ENCODE peak calls at places on chromosome 19, in eight cellular contexts. P, D, N, Z, M, K, V and E are unnamed samples.

GRCh38 chr19:33194884-33195710 is 967 bp downstream of the LRP3 start:
- DNase-seq in P (peak; percentile 35), D (no peak), N (peak; percentile 13), Z (no peak), M (peak; percentile 47), K (no peak), V (peak; percentile 34), E (no peak)

GRCh38 chr19:43526884-43527859 is at the start of gene ETHE1:
- DNase-seq in P (peak; percentile 85), D (peak; percentile 59), N (peak; percentile 54), Z (peak; percentile 81), M (peak; percentile 88), K (no peak), V (peak; percentile 84), E (no peak)

GRCh38 chr19:51022526-51022925 is 3.0 kb upstream of the KLK10 start:
- DNase-seq in P (no peak), D (no peak), N (no peak), Z (no peak), M (no peak), K (no peak), V (no peak), E (no peak)

GRCh38 chr19:14094854-14095253 is 4.3 kb upstream of the SAMD1 start:
- DNase-seq in P (no peak), D (no peak), N (no peak), Z (no peak), M (no peak), K (no peak), V (no peak), E (no peak)

GRCh38 chr19:8335343-8336071 is 7.6 kb downstream of the KANK3 start:
- DNase-seq in P (no peak), D (peak; percentile 18), N (no peak), Z (no peak), M (no peak), K (no peak), V (no peak), E (no peak)

GRCh38 chr19:7832781-7833180 is 2.8 kb downstream of the EVI5L start:
- DNase-seq in P (no peak), D (no peak), N (no peak), Z (no peak), M (no peak), K (no peak), V (no peak), E (no peak)

GRCh38 chr19:56136362-56136761 is 4.7 kb upstream of the ZNF444 start:
- DNase-seq in P (no peak), D (no peak), N (no peak), Z (no peak), M (no peak), K (no peak), V (no peak), E (no peak)

GRCh38 chr19:19217110-19217509 is 5.4 kb downstream of the NCAN start:
- DNase-seq in P (no peak), D (no peak), N (peak; percentile 64), Z (no peak), M (no peak), K (no peak), V (no peak), E (no peak)

GRCh38 chr19:8334458-8335342 is 8.4 kb downstream of the KANK3 start:
- DNase-seq in P (no peak), D (no peak), N (peak; percentile 87), Z (no peak), M (no peak), K (no peak), V (peak; percentile 72), E (no peak)

GRCh38 chr19:4183967-4184717 is 1.7 kb downstream of the ANKRD24 start:
- DNase-seq in P (no peak), D (no peak), N (no peak), Z (no peak), M (peak; percentile 7), K (no peak), V (no peak), E (no peak)

GRCh38 chr19:7152568-7152967 is 83.1 kb downstream of the ZNF557 start:
- DNase-seq in P (no peak), D (no peak), N (no peak), Z (no peak), M (no peak), K (no peak), V (no peak), E (no peak)

GRCh38 chr19:44588753-44589112 is 24.6 kb upstream of the IGSF23 start:
- DNase-seq in P (no peak), D (no peak), N (peak; percentile 72), Z (no peak), M (no peak), K (no peak), V (no peak), E (no peak)

GRCh38 chr19:44592451-44592890 is 20.9 kb upstream of the IGSF23 start:
- DNase-seq in P (peak; percentile 39), D (no peak), N (no peak), Z (no peak), M (no peak), K (no peak), V (peak; percentile 71), E (no peak)

GRCh38 chr19:44585371-44586141 is 27.8 kb upstream of the IGSF23 start:
- DNase-seq in P (no peak), D (no peak), N (peak; percentile 75), Z (no peak), M (no peak), K (no peak), V (no peak), E (no peak)

GRCh38 chr19:44590245-44591059 is 22.9 kb upstream of the IGSF23 start:
- DNase-seq in P (no peak), D (no peak), N (no peak), Z (no peak), M (no peak), K (no peak), V (no peak), E (no peak)

GRCh38 chr19:44587863-44588752 is 25.3 kb upstream of the IGSF23 start:
- DNase-seq in P (no peak), D (no peak), N (peak; percentile 86), Z (no peak), M (no peak), K (peak; percentile 56), V (no peak), E (peak; percentile 75)
- H3K4me3 ChIP-seq in P (no peak overlapping the region), D (no peak overlapping the region), N (peak overlapping the region; percentile 58), Z (no peak overlapping the region), M (no peak overlapping the region), K (no peak overlapping the region), V (no peak overlapping the region), E (no peak overlapping the region)

GRCh38 chr19:41480336-41480735 is 37.4 kb downstream of the ERICH4 start:
- DNase-seq in P (no peak), D (no peak), N (no peak), Z (no peak), M (no peak), K (no peak), V (no peak), E (no peak)

GRCh38 chr19:41478875-41479756 is 36.2 kb downstream of the ERICH4 start:
- DNase-seq in P (no peak), D (no peak), N (no peak), Z (no peak), M (no peak), K (no peak), V (no peak), E (no peak)

GRCh38 chr19:41478171-41478570 is 35.2 kb downstream of the ERICH4 start:
- DNase-seq in P (no peak), D (no peak), N (no peak), Z (no peak), M (no peak), K (no peak), V (no peak), E (no peak)

GRCh38 chr19:41476583-41476982 is 33.6 kb downstream of the ERICH4 start:
- DNase-seq in P (no peak), D (no peak), N (no peak), Z (no peak), M (no peak), K (no peak), V (no peak), E (no peak)

GRCh38 chr19:41479757-41480191 is 36.8 kb downstream of the ERICH4 start:
- DNase-seq in P (peak; percentile 69), D (no peak), N (no peak), Z (peak; percentile 38), M (no peak), K (no peak), V (no peak), E (no peak)
- H3K4me3 ChIP-seq in P (peak overlapping the region; percentile 25), D (no peak overlapping the region), N (no peak overlapping the region), Z (no peak overlapping the region), M (no peak overlapping the region), K (no peak overlapping the region), V (no peak overlapping the region), E (no peak overlapping the region)

GRCh38 chr19:46402725-46403124 is 10.6 kb downstream of the CCDC8 start:
- DNase-seq in P (no peak), D (no peak), N (no peak), Z (no peak), M (no peak), K (no peak), V (no peak), E (no peak)

GRCh38 chr19:46408611-46409039 is 4.7 kb downstream of the CCDC8 start:
- DNase-seq in P (peak; percentile 42), D (no peak), N (no peak), Z (peak; percentile 80), M (no peak), K (no peak), V (peak; percentile 48), E (no peak)

GRCh38 chr19:46404884-46405658 is 8.3 kb downstream of the CCDC8 start:
- DNase-seq in P (no peak), D (no peak), N (peak; percentile 14), Z (no peak), M (no peak), K (no peak), V (no peak), E (no peak)

GRCh38 chr19:46407891-46408426 is 5.4 kb downstream of the CCDC8 start:
- DNase-seq in P (no peak), D (no peak), N (no peak), Z (no peak), M (no peak), K (no peak), V (no peak), E (no peak)

GRCh38 chr19:46404039-46404883 is 9.1 kb downstream of the CCDC8 start:
- DNase-seq in P (peak; percentile 29), D (no peak), N (peak; percentile 37), Z (peak; percentile 51), M (no peak), K (no peak), V (peak; percentile 35), E (no peak)
- H3K4me3 ChIP-seq in P (peak overlapping the region; percentile 51), D (no peak overlapping the region), N (peak overlapping the region; percentile 58), Z (peak overlapping the region; percentile 22), M (peak overlapping the region; percentile 42), K (peak overlapping the region; percentile 24), V (peak overlapping the region; percentile 42), E (peak overlapping the region; percentile 28)

DNA sequence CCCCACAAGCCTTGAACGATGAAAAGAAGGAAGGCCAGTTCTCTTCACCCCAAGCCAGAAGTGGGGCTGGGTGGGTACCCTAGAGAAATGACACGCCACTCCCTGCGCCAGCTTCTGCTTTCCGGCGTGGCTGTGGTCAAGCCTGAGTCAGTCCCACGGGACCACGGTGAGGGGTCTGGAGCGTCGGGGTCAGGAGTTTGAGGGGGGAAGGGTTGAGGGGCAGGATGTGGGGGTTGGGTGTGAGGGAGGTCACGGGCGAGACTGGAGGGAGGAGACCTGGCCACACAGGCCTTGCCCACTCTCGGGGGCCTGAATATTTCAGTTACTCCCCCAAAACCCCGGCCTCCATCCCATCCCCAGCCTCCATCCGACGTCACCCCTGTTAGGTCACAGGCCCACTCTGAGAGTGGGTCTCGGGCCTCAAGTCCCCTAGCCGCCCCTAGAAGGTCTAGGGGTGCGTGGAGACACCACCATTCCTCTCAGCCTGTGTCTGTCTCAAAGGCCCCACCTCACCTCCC is 500 bp upstream of the IFI30 start:
- DNase-seq in P (no peak), D (no peak), N (no peak), Z (peak; percentile 69), M (no peak), K (no peak), V (no peak), E (no peak)
- H3K4me3 ChIP-seq in P (peak overlapping the region; percentile 72), D (no peak overlapping the region), N (peak overlapping the region; percentile 82), Z (no peak overlapping the region), M (peak overlapping the region; percentile 67), K (peak overlapping the region; percentile 53), V (peak overlapping the region; percentile 74), E (peak overlapping the region; percentile 66)